ENCODE peak calls at places on chromosomes 13 and 19, in four cellular contexts. One of them, this sample, is unnamed.

GRCh38 chr19:49295208-49295880 is 29.6 kb downstream of the SLC6A16 start:
- DNase-seq in IMR-90: no peak
- DNase-seq in K562: no peak
- DNase-seq in HepG2: no peak
- DNase-seq in this sample: no peak

GRCh38 chr13:43983373-43983772 is 103.7 kb downstream of the LACC1 start:
- DNase-seq in IMR-90: peak
- DNase-seq in K562: no peak
- DNase-seq in HepG2: no peak
- DNase-seq in this sample: no peak

GRCh38 chr19:2330632-2331284 is 2.3 kb downstream of the SPPL2B start:
- DNase-seq in IMR-90: no peak
- DNase-seq in K562: no peak
- DNase-seq in HepG2: peak
- DNase-seq in this sample: no peak

GRCh38 chr19:48029431-48029830 is 14.4 kb downstream of the CABP5 start:
- DNase-seq in IMR-90: no peak
- DNase-seq in K562: no peak
- DNase-seq in HepG2: no peak
- DNase-seq in this sample: no peak

GRCh38 chr13:25971077-25971476 is 80.7 kb downstream of the SHISA2 start:
- DNase-seq in IMR-90: no peak
- DNase-seq in K562: no peak
- DNase-seq in HepG2: no peak
- DNase-seq in this sample: no peak

GRCh38 chr19:16496613-16496983 is 404 bp downstream of the C19orf44 start:
- DNase-seq in IMR-90: peak
- DNase-seq in K562: no peak
- DNase-seq in HepG2: no peak
- DNase-seq in this sample: no peak

GRCh38 chr13:19601749-19602725 is 31.4 kb upstream of the MPHOSPH8 start:
- DNase-seq in IMR-90: peak
- DNase-seq in K562: peak
- DNase-seq in HepG2: peak
- DNase-seq in this sample: peak

GRCh38 chr13:27962128-27962841 is 6.8 kb downstream of the CDX2 start:
- DNase-seq in IMR-90: no peak
- DNase-seq in K562: no peak
- DNase-seq in HepG2: peak
- DNase-seq in this sample: no peak

GRCh38 chr19:48325265-48325910 is at the start of gene EMP3:
- DNase-seq in IMR-90: peak
- DNase-seq in K562: peak
- DNase-seq in HepG2: no peak
- DNase-seq in this sample: peak

GRCh38 chr13:51552027-51552426 is 32.2 kb upstream of the WDFY2 start:
- DNase-seq in IMR-90: no peak
- DNase-seq in K562: no peak
- DNase-seq in HepG2: no peak
- DNase-seq in this sample: no peak

GRCh38 chr13:31044658-31045620 is 112.5 kb downstream of the TEX26 start:
- DNase-seq in IMR-90: no peak
- DNase-seq in K562: no peak
- DNase-seq in HepG2: no peak
- DNase-seq in this sample: no peak

GRCh38 chr19:32256341-32256975 is 89.0 kb upstream of the ZNF507 start:
- DNase-seq in IMR-90: no peak
- DNase-seq in K562: no peak
- DNase-seq in HepG2: no peak
- DNase-seq in this sample: no peak

GRCh38 chr19:47707135-47707925 is 5.9 kb upstream of the EHD2 start:
- DNase-seq in IMR-90: peak
- DNase-seq in K562: peak
- DNase-seq in HepG2: peak
- DNase-seq in this sample: peak

GRCh38 chr19:1284293-1284978 is 1.2 kb upstream of the EFNA2 start:
- DNase-seq in IMR-90: no peak
- DNase-seq in K562: no peak
- DNase-seq in HepG2: no peak
- DNase-seq in this sample: no peak

GRCh38 chr19:1286451-1286858 is 782 bp downstream of the EFNA2 start:
- DNase-seq in IMR-90: no peak
- DNase-seq in K562: no peak
- DNase-seq in HepG2: no peak
- DNase-seq in this sample: no peak

GRCh38 chr19:1283917-1284292 is 1.8 kb upstream of the EFNA2 start:
- DNase-seq in IMR-90: no peak
- DNase-seq in K562: no peak
- DNase-seq in HepG2: no peak
- DNase-seq in this sample: no peak

GRCh38 chr19:1285737-1286360 is at the start of gene EFNA2:
- DNase-seq in IMR-90: no peak
- DNase-seq in K562: peak
- DNase-seq in HepG2: no peak
- DNase-seq in this sample: no peak

DNA sequence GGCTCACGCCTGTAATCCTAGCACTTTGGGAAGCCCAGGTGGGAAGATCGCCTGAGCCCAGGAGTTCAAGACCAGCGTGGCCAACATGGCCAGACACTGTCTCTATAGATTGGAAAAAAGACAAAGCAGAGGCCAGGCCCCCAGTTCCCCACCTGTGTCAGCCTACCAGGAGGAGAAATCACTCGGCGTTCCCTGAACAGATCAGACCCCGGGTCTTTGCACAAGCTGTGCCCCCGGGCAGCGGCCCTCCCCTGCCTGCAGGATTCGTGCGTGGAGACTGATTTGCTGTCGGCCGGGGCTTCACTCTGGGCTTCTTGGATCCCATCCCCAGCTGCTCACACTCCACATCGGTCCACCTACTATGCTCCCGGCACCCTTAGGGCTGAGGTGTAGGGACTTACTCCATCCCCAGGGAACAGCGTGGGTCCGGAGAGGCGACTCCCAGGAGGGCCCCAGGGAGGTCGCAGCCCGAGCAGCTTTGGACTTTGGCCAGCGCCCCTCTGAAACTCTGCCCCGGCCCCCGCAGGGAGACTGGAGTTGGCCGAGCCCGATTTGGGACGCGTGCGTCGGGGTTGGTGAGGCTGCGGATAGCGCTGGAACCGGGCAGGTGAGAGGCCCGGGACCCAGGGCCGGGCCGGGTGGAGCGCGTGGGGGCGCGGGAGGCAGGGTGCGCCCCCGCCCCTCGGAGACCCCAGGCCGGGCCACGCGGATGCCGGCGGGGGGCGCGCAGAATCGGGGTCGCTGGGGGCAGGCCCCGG is 515 bp upstream of the EFNA2 start:
- DNase-seq in IMR-90: no peak
- DNase-seq in K562: no peak
- DNase-seq in HepG2: no peak
- DNase-seq in this sample: no peak
- TF ChIP-seq MAZ in IMR-90: no peak
- TF ChIP-seq MAZ in K562: no peak
- TF ChIP-seq MAZ in HepG2: no peak
- TF ChIP-seq MAZ in this sample: no peak

DNA sequence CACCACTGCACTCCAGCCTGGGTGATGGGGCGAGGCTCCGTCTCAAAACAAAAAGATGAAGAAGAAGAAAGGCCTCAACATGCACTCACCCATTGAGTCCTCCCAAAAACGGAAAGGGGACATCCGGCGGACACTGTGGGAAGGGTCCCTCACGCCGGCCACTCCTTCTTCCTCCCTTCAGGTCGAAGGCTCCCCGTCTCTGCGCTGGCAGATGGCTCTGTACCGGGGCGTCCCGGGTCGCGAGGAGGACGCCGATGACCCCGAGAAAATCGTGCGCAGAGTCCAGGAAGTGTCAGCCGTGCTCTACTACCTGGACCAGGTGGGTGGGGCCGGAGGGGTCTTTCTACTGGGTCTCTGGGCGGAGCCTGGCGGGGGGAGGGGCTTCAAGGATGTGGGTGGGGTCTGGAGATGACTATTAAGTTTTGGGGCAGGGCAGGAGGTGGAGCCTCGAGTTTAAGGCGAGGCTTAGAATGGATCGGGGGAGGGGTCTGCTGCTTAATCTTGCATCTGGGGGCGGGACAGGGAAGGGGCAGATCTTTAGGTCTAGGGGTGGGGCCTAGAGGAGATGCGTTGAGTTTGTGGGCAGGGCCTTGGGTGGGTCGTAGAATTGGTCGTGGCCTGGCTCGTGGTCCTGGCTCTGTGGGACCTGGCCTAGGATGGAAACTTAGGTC is 90.2 kb downstream of the MAP4K1 start:
- DNase-seq in IMR-90: no peak
- DNase-seq in K562: peak
- DNase-seq in HepG2: no peak
- DNase-seq in this sample: peak
- TF ChIP-seq RAD21 in IMR-90: no peak
- TF ChIP-seq RAD21 in K562: no peak
- TF ChIP-seq RAD21 in HepG2: no peak
- TF ChIP-seq RAD21 in this sample: no peak

DNA sequence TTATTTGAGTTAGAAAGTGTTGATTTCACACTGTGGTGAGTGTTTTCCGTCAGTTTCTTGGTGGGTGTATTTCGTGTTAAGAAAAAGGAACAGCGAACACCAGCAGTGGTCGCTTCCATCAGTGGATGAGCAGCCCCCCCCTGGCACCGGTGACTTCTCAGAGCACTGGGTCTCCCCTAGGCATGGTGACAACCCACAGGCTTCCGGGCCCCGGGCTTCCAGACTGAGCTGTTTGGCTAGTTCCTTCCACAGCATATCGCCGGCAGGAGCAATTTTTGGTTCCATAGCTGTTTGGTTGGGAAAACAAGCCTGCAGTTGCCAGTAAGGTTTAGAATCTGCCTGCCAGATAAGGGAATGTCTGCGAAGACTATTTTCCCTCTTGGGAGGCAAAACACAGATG is 18.8 kb upstream of the ZNF536 start:
- DNase-seq in IMR-90: no peak
- DNase-seq in K562: no peak
- DNase-seq in HepG2: no peak
- DNase-seq in this sample: no peak
- TF ChIP-seq MAZ in IMR-90: no peak
- TF ChIP-seq MAZ in K562: no peak
- TF ChIP-seq MAZ in HepG2: no peak
- TF ChIP-seq MAZ in this sample: no peak

DNA sequence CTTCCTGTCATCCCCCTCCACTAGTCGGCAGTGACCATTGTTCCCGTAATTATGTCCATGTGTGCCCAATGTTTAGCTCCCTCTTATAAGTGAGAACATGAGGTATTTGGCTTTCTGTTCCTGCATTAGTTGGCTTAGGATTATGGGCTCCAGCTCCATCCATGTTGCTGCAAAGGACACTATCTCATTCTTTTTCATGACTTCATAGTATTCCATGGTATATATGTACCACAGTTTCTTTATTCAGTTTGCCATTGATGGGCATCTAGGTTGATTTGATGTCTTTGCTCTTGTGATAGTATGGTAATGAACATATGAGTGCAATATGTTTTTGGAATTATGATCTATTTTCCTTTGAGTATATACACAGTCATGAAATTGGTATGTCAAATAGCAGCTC is 522.1 kb downstream of the DCT start:
- DNase-seq in IMR-90: no peak
- DNase-seq in K562: no peak
- DNase-seq in HepG2: no peak
- DNase-seq in this sample: no peak
- TF ChIP-seq RAD21 in IMR-90: no peak
- TF ChIP-seq RAD21 in K562: no peak
- TF ChIP-seq RAD21 in HepG2: no peak
- TF ChIP-seq RAD21 in this sample: no peak

GRCh38 chr19:38667552-38668205 is 20.2 kb downstream of the ACTN4 start:
- DNase-seq in IMR-90: peak
- DNase-seq in K562: no peak
- DNase-seq in HepG2: no peak
- DNase-seq in this sample: no peak

GRCh38 chr19:38673030-38673429 is 25.6 kb downstream of the ACTN4 start:
- DNase-seq in IMR-90: no peak
- DNase-seq in K562: no peak
- DNase-seq in HepG2: no peak
- DNase-seq in this sample: no peak

GRCh38 chr19:38671654-38672053 is 24.2 kb downstream of the ACTN4 start:
- DNase-seq in IMR-90: no peak
- DNase-seq in K562: no peak
- DNase-seq in HepG2: no peak
- DNase-seq in this sample: no peak

GRCh38 chr19:38669532-38669931 is 22.1 kb downstream of the ACTN4 start:
- DNase-seq in IMR-90: no peak
- DNase-seq in K562: no peak
- DNase-seq in HepG2: no peak
- DNase-seq in this sample: no peak

DNA sequence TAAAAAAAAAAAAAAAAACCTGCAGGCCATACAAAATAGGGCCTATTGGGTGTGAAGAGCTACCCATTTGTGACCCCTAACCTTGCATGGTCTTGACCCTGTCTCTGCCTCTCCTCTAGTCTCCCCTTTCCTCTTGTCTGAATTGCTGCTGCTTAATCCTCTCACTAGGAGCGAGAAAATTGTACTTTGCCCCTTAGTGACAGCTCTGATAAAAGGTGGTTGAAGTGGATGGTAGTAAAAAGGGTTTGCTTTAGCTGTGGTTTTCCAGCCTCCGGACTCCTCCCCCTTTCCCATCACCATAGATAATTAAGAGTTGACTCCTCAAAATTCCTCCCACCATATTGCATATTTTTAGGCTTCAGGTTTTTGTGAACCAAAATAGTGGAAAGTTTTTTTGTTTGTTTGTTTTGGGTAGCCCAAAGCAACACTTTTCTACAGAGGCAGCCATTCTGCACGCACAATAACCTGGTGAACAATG is 23.5 kb downstream of the ACTN4 start:
- DNase-seq in IMR-90: no peak
- DNase-seq in K562: no peak
- DNase-seq in HepG2: peak
- DNase-seq in this sample: no peak
- TF ChIP-seq MAZ in IMR-90: no peak
- TF ChIP-seq MAZ in K562: no peak
- TF ChIP-seq MAZ in HepG2: no peak
- TF ChIP-seq MAZ in this sample: no peak

This sample was measured in A549.